ENCODE peak calls at places on chromosome 21, in seven cellular contexts. W, G, K, D, R, U and B are unnamed samples. For H3K27me3 and H3K36me3, the result is how much of the 10 kb centered on the place peaks cover.

GRCh38 chr21:33539612-33540011 is 2.3 kb downstream of the GART start:
- DNase-seq in G (no peak), R (no peak), K (no peak), D (no peak), W (no peak), U (no peak), B (no peak)

GRCh38 chr21:19275065-19275464 is 871.5 kb upstream of the TMPRSS15 start:
- DNase-seq in U (no peak), K (no peak), R (no peak), W (no peak), D (no peak), G (no peak), B (no peak)

GRCh38 chr21:33302055-33302454 is 22.7 kb upstream of the IFNAR1 start:
- DNase-seq in W (no peak), G (no peak), K (no peak), R (no peak), D (no peak), U (no peak), B (no peak)

GRCh38 chr21:29403291-29403690 is 104.6 kb downstream of the BACH1 start:
- DNase-seq in W (no peak), R (no peak), D (no peak), U (no peak), G (no peak), K (no peak), B (no peak)

GRCh38 chr21:39696620-39697019 is 48.4 kb upstream of the IGSF5 start:
- DNase-seq in K (no peak), G (no peak), R (no peak), W (no peak), D (peak), U (no peak), B (peak)

GRCh38 chr21:17454315-17455027 is 58.4 kb upstream of the CXADR start:
- DNase-seq in G (no peak), D (peak), R (no peak), K (peak), W (peak), U (no peak), B (peak)

GRCh38 chr21:27814226-27814625 is 847.3 kb upstream of the ADAMTS5 start:
- DNase-seq in K (no peak), R (no peak), D (no peak), U (no peak), W (no peak), G (no peak), B (no peak)

GRCh38 chr21:15617968-15618367 is 111.8 kb upstream of the USP25 start:
- DNase-seq in W (no peak), D (peak), G (no peak), R (no peak), U (no peak), K (no peak), B (no peak)

GRCh38 chr21:37793660-37794059 is 122.6 kb downstream of the KCNJ6 start:
- DNase-seq in U (no peak), D (no peak), R (no peak), K (no peak), G (no peak), W (no peak), B (no peak)

GRCh38 chr21:43311303-43311817 is 115.6 kb downstream of the SIK1 start:
- DNase-seq in U (no peak), G (no peak), R (no peak), D (no peak), K (peak), W (no peak), B (no peak)

GRCh38 chr21:39850333-39850732 is 16.9 kb upstream of the PCP4 start:
- DNase-seq in G (no peak), W (no peak), D (no peak), R (no peak), K (no peak), U (no peak), B (no peak)

GRCh38 chr21:37206531-37206930 is 60.6 kb downstream of the VPS26C start:
- DNase-seq in K (no peak), W (no peak), D (no peak), R (no peak), U (no peak), G (no peak), B (no peak)

GRCh38 chr21:17784604-17785402 is 34.4 kb downstream of the C21orf91 start:
- DNase-seq in D (no peak), K (no peak), U (no peak), R (no peak), W (no peak), G (no peak), B (no peak)

GRCh38 chr21:37848721-37849490 is 67.4 kb downstream of the KCNJ6 start:
- DNase-seq in W (no peak), D (no peak), G (no peak), K (no peak), U (no peak), R (no peak), B (no peak)

GRCh38 chr21:43279578-43279894 is 110.7 kb downstream of the CRYAA start:
- DNase-seq in U (no peak), R (no peak), D (no peak), W (no peak), K (no peak), G (no peak), B (peak)

GRCh38 chr21:26836546-26836945 is 8.7 kb downstream of the ADAMTS1 start:
- DNase-seq in D (no peak), R (no peak), W (no peak), K (no peak), G (no peak), U (no peak), B (no peak)

GRCh38 chr21:39649526-39649925 is 36.8 kb downstream of the B3GALT5 start:
- DNase-seq in R (no peak), U (no peak), W (no peak), K (no peak), G (no peak), D (no peak), B (no peak)

GRCh38 chr21:37986751-37987399 is 70.6 kb upstream of the KCNJ6 start:
- DNase-seq in K (no peak), W (no peak), G (no peak), R (no peak), D (no peak), U (no peak), B (no peak)

GRCh38 chr21:25845729-25846256 is 111.0 kb downstream of the GABPA start:
- DNase-seq in D (no peak), W (no peak), U (no peak), R (no peak), K (no peak), G (no peak), B (no peak)

GRCh38 chr21:38244885-38245869 is 11.6 kb upstream of the KCNJ15 start:
- DNase-seq in R (no peak), G (no peak), D (no peak), U (peak), K (no peak), W (no peak), B (no peak)

GRCh38 chr21:30251781-30252180 is 31.0 kb downstream of the KRTAP24-1 start:
- DNase-seq in K (no peak), W (no peak), R (no peak), D (no peak), G (no peak), U (no peak), B (no peak)

GRCh38 chr21:19181604-19182140 is 778.1 kb upstream of the TMPRSS15 start:
- DNase-seq in K (peak), U (no peak), G (no peak), W (no peak), R (no peak), D (no peak), B (no peak)

GRCh38 chr21:37564924-37565529 is 198.5 kb downstream of the DYRK1A start:
- DNase-seq in G (no peak), U (no peak), D (peak), W (no peak), R (no peak), K (peak), B (no peak)

GRCh38 chr21:33025106-33025470 is 647 bp upstream of the OLIG2 start:
- DNase-seq in U (no peak), R (no peak), W (no peak), K (no peak), D (peak), G (no peak), B (peak)

GRCh38 chr21:33569986-33570385 is 18.5 kb downstream of the DONSON start:
- DNase-seq in D (no peak), G (no peak), K (no peak), R (no peak), W (no peak), U (no peak), B (no peak)

GRCh38 chr21:27213328-27213727 is 246.4 kb upstream of the ADAMTS5 start:
- DNase-seq in W (no peak), U (no peak), D (peak), R (no peak), G (no peak), K (no peak), B (no peak)

GRCh38 chr21:32712043-32712442 is 15.8 kb downstream of the SYNJ1 start:
- DNase-seq in W (no peak), U (no peak), K (no peak), G (no peak), R (no peak), D (no peak), B (no peak)

GRCh38 chr21:17491716-17492414 is 21.0 kb upstream of the CXADR start:
- DNase-seq in G (no peak), W (peak), D (no peak), K (peak), U (no peak), R (peak), B (no peak)

GRCh38 chr21:32889596-32889995 is 118.0 kb upstream of the PAXBP1 start:
- DNase-seq in U (no peak), K (no peak), D (no peak), G (no peak), R (no peak), W (no peak), B (no peak)

GRCh38 chr21:29351691-29352090 is 53.0 kb downstream of the BACH1 start:
- DNase-seq in G (no peak), U (no peak), W (no peak), R (peak), D (no peak), K (no peak), B (no peak)

GRCh38 chr21:15631342-15631741 is 98.4 kb upstream of the USP25 start:
- DNase-seq in R (no peak), G (no peak), K (peak), W (no peak), D (no peak), U (no peak), B (no peak)

GRCh38 chr21:17821121-17821520 is 2.0 kb upstream of the C21orf91 start:
- DNase-seq in K (no peak), R (no peak), G (no peak), D (no peak), W (no peak), U (no peak), B (no peak)

GRCh38 chr21:22585558-22585957 is 1587.3 kb downstream of the NCAM2 start:
- DNase-seq in W (no peak), G (no peak), U (no peak), D (no peak), R (no peak), K (no peak), B (no peak)

GRCh38 chr21:28704746-28705145 is 287.9 kb downstream of the LTN1 start:
- DNase-seq in K (peak), D (no peak), U (no peak), W (no peak), G (no peak), R (no peak), B (no peak)

GRCh38 chr21:42836767-42837301 is 42.5 kb downstream of the WDR4 start:
- DNase-seq in U (no peak), W (no peak), G (no peak), D (no peak), K (no peak), R (no peak), B (peak)

GRCh38 chr21:38950388-38951094 is 144.8 kb downstream of the ETS2 start:
- DNase-seq in G (no peak), R (no peak), U (no peak), W (no peak), D (no peak), K (peak), B (no peak)

GRCh38 chr21:18460979-18461378 is 57.4 kb upstream of the TMPRSS15 start:
- DNase-seq in K (no peak), U (no peak), W (no peak), R (no peak), D (no peak), G (no peak), B (no peak)

GRCh38 chr21:14737922-14738321 is 191.8 kb upstream of the SAMSN1 start:
- DNase-seq in G (no peak), U (no peak), K (peak), D (peak), R (peak), W (no peak), B (peak)

DNA sequence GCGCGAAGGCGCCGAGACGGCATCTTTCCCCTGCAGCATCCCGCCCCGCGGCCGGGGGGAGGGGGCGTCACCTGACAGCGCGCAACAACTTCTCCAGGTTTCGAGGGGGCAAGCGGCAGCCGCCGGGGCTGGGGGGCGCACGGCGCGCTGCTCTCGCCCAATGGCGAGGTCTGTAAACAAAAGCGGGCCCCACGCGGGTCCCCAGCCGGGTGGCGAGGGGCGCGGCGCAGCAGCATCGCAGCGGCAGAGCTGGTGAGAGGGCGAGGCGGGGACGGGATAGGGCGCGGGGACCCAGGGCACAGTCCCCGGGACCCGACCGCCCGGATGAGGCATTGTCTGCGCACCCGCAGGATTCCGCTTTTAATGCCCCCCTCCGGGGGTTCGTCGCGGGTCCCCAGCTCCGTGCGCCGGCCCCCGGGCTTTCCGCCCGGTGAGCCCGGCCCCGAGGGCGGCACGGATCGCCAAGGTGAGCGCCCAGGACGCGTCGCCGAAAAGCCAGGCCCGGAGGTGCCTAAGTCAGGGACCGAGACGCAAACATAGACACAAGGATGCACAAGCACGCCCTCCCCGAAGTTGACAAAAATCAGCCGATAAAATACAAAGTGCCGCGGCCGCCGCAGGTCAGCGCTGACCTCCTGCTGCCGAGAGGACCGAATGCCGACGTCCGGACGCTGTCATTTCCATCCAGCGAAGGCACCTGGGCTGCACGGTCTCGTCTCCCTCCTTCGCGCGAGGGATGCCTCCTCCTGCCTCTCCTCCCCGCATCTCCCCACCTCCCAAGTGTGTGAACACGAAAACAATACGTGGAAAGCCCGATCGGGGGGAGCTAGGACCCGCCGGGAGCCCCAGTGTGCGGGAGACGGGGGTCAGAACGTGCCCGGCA is 101.3 kb upstream of the SOD1 start:
- DNase-seq in U (peak), D (peak), R (no peak), K (peak), G (no peak), W (no peak), B (peak)
- H3K4me3 ChIP-seq in U (peak), D (peak), R (peak), K (peak), G (peak), W (peak), B (peak)

DNA sequence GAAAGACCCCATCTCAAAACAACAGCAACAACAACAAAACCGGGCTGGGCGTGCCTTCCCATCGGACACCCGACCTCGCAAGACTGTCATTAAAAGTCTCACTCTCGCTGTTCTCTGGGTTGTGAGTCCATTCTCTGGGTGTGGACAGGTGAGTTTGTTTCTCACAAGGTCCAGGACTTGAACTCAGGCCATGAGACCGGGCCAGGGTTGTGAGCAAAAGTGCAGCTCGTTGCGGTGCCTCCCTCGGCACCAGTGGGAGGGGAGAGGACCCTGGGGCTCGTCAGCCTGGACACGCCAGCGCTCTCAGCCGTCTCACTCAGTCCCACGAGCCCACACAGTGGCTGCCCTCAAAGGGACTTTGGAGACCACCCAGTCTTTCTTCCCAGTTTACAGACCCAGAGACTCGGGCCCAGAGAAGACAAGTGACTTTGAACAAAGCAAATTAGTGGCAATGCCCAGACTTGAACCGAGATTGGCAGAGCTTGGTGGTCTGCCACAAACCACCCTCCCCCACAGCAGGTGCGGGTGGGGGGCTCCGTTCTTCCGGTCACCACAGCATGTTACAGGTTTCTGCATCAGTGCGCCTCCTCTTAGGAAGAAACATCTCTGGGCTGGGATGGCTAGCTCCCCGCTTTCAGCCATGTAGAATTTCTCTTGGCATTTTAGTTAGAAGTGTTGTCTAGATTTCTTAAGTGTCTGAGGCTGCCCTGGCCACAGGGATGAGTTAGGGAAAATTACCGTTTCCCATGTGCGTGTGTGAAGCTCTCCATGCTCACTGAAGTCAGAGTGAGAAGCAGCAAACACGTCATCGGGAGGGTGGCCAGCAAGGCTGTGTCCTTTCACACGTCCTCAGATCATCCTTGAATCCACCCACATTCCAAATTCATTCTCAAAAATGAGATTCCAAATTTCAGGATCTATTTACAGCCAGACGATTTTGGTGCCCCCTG is 28.3 kb downstream of the LRRC3 start:
- DNase-seq in W (no peak), R (no peak), D (no peak), K (no peak), G (no peak), U (no peak), B (no peak)
- H3K27me3 ChIP-seq in W (under half), R (under half), D (under half), K (under half), G (under half), U (under half), B (under half)

GRCh38 chr21:45281411-45282282 is 6.0 kb downstream of the POFUT2 start:
- DNase-seq in K (no peak), W (no peak), D (no peak), U (no peak), R (no peak), G (peak), B (no peak)
- H3K36me3 ChIP-seq in K (under half), W (under half), D (under half), U (half or more), R (under half), G (half or more), B (under half)

GRCh38 chr21:41080485-41080884 is 87.5 kb upstream of the BACE2 start:
- DNase-seq in K (no peak), W (no peak), U (no peak), R (no peak), G (no peak), D (no peak), B (no peak)
- H3K4me3 ChIP-seq in K (no peak), W (no peak), U (no peak), R (no peak), G (no peak), D (no peak), B (no peak)

GRCh38 chr21:41772351-41773080 is 5.7 kb upstream of the RIPK4 start:
- DNase-seq in G (no peak), W (no peak), K (no peak), D (peak), R (no peak), U (no peak), B (peak)

GRCh38 chr21:41776778-41777177 is 9.9 kb upstream of the RIPK4 start:
- DNase-seq in R (no peak), D (no peak), K (no peak), G (no peak), W (no peak), U (no peak), B (no peak)

GRCh38 chr21:41774467-41775151 is 7.8 kb upstream of the RIPK4 start:
- DNase-seq in K (no peak), G (no peak), D (no peak), W (no peak), R (peak), U (no peak), B (no peak)

GRCh38 chr21:41777934-41778815 is 11.3 kb upstream of the RIPK4 start:
- DNase-seq in R (peak), W (no peak), K (peak), D (peak), G (peak), U (no peak), B (peak)

GRCh38 chr21:41775152-41775472 is 8.3 kb upstream of the RIPK4 start:
- DNase-seq in K (no peak), U (no peak), G (no peak), R (no peak), W (no peak), D (no peak), B (no peak)
- H3K27me3 ChIP-seq in K (under half), U (under half), G (half or more), R (under half), W (under half), D (under half), B (under half)

GRCh38 chr21:34912022-34912933 is 136.8 kb downstream of the RUNX1 start:
- DNase-seq in R (no peak), W (no peak), D (no peak), K (no peak), G (no peak), U (no peak), B (no peak)

GRCh38 chr21:34913786-34914185 is 135.3 kb downstream of the RUNX1 start:
- DNase-seq in R (no peak), U (no peak), K (no peak), G (no peak), D (no peak), W (no peak), B (no peak)

GRCh38 chr21:34910396-34910795 is 138.7 kb downstream of the RUNX1 start:
- DNase-seq in R (peak), U (no peak), G (no peak), D (no peak), K (no peak), W (no peak), B (no peak)

GRCh38 chr21:34909492-34910292 is 139.4 kb downstream of the RUNX1 start:
- DNase-seq in G (no peak), W (no peak), K (no peak), D (no peak), U (no peak), R (no peak), B (no peak)

GRCh38 chr21:34911360-34911759 is 137.7 kb downstream of the RUNX1 start:
- DNase-seq in G (no peak), R (peak), U (no peak), D (no peak), W (no peak), K (no peak), B (no peak)
- H3K36me3 ChIP-seq in G (under half), R (under half), U (under half), D (under half), W (under half), K (under half), B (under half)